ENCODE peak calls at places on chromosomes 7 and 10, in seven cellular contexts. Q is PC-9, I is ascending aorta, Y is body of pancreas, F is breast epithelium, X is IMR-90, C is fibroblast of villous mesenchyme. U is an unnamed sample.

GRCh38 chr7:48832303-48832845 is 92.0 kb upstream of the CDC14C start:
- DNase-seq in X (no peak), Y (no peak), C (no peak), F (no peak), I (no peak), Q (no peak), U (no peak)

GRCh38 chr7:137874390-137874789 is 27.6 kb upstream of the DGKI start:
- DNase-seq in I (no peak), C (peak; percentile 91), F (no peak), Q (no peak), X (peak; percentile 91), Y (no peak), U (peak; percentile 84)

GRCh38 chr10:6018422-6018821 is 41.1 kb upstream of the IL15RA start:
- DNase-seq in I (no peak), Y (no peak), F (no peak), X (no peak), C (peak; percentile 65), Q (no peak), U (no peak)

GRCh38 chr10:48684792-48685651 is at the start of gene WDFY4:
- DNase-seq in Y (no peak), C (no peak), F (no peak), X (no peak), Q (no peak), I (no peak), U (no peak)

GRCh38 chr7:93902777-93903423 is 3.5 kb upstream of the GNGT1 start:
- DNase-seq in C (peak; percentile 86), I (no peak), Q (no peak), Y (no peak), X (peak; percentile 75), F (no peak), U (no peak)

GRCh38 chr10:3786295-3786981 is 1.4 kb upstream of the KLF6 start:
- DNase-seq in Y (peak; percentile 77), X (peak; percentile 42), C (no peak), Q (no peak), F (peak; percentile 60), I (no peak), U (no peak)

GRCh38 chr10:91313-91712 is 42.2 kb upstream of the TUBB8 start:
- DNase-seq in X (no peak), F (no peak), C (no peak), Q (no peak), Y (no peak), I (no peak), U (no peak)

GRCh38 chr7:7675686-7676085 is 35.1 kb downstream of the UMAD1 start:
- DNase-seq in X (no peak), Y (no peak), Q (no peak), I (no peak), F (no peak), C (no peak), U (no peak)

GRCh38 chr10:52258791-52259427 is 55.2 kb upstream of the DKK1 start:
- DNase-seq in X (peak; percentile 37), Y (no peak), C (no peak), F (no peak), Q (no peak), I (no peak), U (no peak)

DNA sequence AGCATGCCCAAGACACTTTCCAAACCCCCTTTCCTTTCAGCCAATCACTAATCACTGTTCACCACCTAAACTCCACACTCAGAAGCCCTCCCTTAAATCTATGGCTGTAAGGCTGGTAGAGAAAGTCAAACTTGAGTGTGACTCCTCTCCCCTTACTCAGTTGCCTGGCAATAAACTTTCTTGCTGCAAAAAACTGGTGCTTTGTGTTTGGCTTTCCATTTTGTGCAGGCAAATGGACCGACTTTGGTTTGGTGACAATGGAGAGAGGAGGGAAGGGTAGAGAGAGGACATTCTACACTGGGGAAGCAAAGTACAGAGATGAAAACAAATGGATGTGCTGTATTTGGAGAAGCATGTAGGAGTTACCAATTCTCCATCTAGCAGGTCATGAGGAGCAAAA is 84.9 kb downstream of the SLC25A13 start:
- DNase-seq in X (no peak), Q (no peak), F (no peak), Y (no peak), I (no peak), C (no peak), U (no peak)
- H3K4me3 ChIP-seq in X (no peak overlapping the region), Q (no peak overlapping the region), F (no peak overlapping the region), Y (no peak overlapping the region), I (no peak overlapping the region), C (no peak overlapping the region), U (no peak overlapping the region)

GRCh38 chr7:68058014-68058413 is 1061.4 kb downstream of the TYW1 start:
- DNase-seq in Y (no peak), I (no peak), C (no peak), X (no peak), F (no peak), Q (no peak), U (no peak)

DNA sequence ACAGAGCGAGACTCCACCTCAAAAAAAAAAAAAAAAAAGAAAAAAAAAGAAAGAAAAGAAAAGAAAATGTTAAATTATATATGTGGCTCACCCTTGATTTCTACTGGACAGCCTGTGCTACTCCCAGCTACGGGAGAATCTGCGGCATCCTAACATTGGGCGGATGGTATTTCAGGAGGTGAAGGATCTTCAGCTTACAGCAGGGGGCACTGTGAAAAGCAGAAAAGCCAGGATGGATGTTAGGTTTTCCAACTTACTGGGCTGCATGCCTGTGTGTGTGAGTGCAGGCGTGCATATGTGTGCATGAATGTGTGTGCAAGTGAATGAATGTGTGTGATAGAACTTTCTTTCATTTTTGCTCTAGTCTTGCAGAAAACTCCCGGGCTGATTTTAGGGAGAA is 1066.5 kb downstream of the TYW1 start:
- DNase-seq in I (no peak), Y (no peak), X (no peak), C (no peak), Q (no peak), F (no peak), U (no peak)
- TF ChIP-seq CTCF in I (no peak), Y (peak; percentile 34), X (no peak), C (no peak), Q (peak; percentile 41), F (no peak), U (no peak)

DNA sequence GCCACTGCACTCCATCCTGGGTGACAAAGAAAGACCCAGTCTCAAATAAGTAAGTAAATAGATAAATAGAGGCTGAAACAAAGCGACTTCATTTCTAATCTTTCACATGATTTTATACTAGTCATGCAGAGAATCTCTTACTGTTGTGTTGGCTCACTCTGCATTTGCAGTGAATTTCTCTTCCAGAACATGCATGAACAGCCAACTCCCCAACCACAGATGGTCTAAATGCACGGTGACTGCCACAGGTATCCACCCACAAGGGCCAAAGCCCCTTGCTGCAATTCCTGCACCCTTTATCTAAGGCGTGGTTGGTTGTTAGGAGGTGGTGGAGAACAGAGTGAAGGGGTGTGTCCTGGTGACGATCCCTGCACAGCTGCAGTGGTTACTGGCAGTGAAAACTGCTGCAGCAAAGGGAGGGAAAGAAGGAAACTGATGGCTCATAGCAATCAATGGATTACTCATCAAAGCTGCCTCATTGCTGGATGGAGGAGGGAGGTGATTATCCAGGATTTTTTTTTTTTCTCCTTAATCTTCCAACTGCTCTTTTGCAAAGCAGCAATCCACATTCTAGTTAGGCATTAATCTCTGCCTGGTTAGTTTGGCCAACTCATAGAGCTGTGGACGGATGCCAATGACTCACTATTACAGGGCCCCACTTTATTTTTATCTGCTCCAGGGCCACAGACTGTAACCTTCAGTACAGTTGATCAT is 50.6 kb downstream of the PRTFDC1 start:
- DNase-seq in Q (peak; percentile 69), Y (peak; percentile 64), I (peak; percentile 72), X (peak; percentile 98), C (peak; percentile 86), F (no peak), U (peak; percentile 86)
- H3K4me3 ChIP-seq in Q (no peak overlapping the region), Y (no peak overlapping the region), I (no peak overlapping the region), X (no peak overlapping the region), C (no peak overlapping the region), F (no peak overlapping the region), U (no peak overlapping the region)

GRCh38 chr7:1920886-1921285 is 250.8 kb downstream of the ELFN1 start:
- DNase-seq in Q (no peak), I (no peak), Y (no peak), F (no peak), C (no peak), X (no peak), U (no peak)

GRCh38 chr7:1924185-1924817 is 254.2 kb downstream of the ELFN1 start:
- DNase-seq in X (no peak), C (no peak), I (no peak), F (no peak), Y (no peak), Q (no peak), U (no peak)

GRCh38 chr7:1923409-1924053 is 253.5 kb downstream of the ELFN1 start:
- DNase-seq in C (no peak), Y (no peak), F (no peak), X (no peak), I (no peak), Q (no peak), U (no peak)

GRCh38 chr7:1922071-1922869 is 252.2 kb downstream of the ELFN1 start:
- DNase-seq in Q (no peak), F (no peak), Y (no peak), I (no peak), X (peak; percentile 17), C (peak; percentile 90), U (no peak)

DNA sequence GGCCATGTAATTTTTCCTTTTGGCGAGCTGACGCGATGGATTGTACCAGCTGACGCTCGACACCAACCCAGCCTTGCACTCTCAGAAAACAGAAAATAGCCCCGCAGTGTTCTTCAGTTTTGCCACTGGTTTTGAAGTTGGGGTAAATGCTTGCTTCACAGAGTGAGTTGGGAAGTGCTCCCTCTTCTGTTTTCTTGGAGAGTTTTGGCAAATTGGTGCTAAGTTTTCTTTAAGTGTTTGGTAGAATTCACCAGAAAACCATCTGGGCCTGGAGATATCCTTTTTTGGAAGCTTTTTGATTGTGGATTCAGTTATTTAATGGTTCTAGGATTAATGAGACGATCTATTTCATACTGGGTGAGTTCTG is 252.8 kb downstream of the ELFN1 start:
- DNase-seq in C (no peak), Q (no peak), Y (no peak), I (no peak), X (no peak), F (no peak), U (no peak)
- TF ChIP-seq CTCF in C (peak; percentile 29), Q (no peak), Y (no peak), I (no peak), X (peak; percentile 10), F (no peak), U (peak; percentile 21)

GRCh38 chr10:132336064-132336746 is 4.2 kb downstream of the LRRC27 start:
- DNase-seq in X (no peak), Q (no peak), F (no peak), I (no peak), Y (no peak), C (peak; percentile 75), U (no peak)

GRCh38 chr10:132335189-132336063 is 3.4 kb downstream of the LRRC27 start:
- DNase-seq in Y (no peak), I (no peak), F (no peak), Q (no peak), C (peak; percentile 83), X (no peak), U (no peak)

GRCh38 chr10:132338876-132339275 is 6.9 kb downstream of the LRRC27 start:
- DNase-seq in F (no peak), X (no peak), C (no peak), I (no peak), Q (no peak), Y (no peak), U (no peak)

GRCh38 chr10:132334883-132335188 is 2.8 kb downstream of the LRRC27 start:
- DNase-seq in Q (no peak), C (no peak), X (no peak), Y (no peak), I (no peak), F (no peak), U (no peak)

GRCh38 chr10:132337019-132337418 is 5.0 kb downstream of the LRRC27 start:
- DNase-seq in X (no peak), Q (no peak), Y (no peak), F (no peak), C (peak; percentile 25), I (no peak), U (no peak)
- H3K4me3 ChIP-seq in X (no peak overlapping the region), Q (no peak overlapping the region), Y (no peak overlapping the region), F (peak overlapping the region; percentile 21), C (peak overlapping the region; percentile 54), I (peak overlapping the region; percentile 33), U (peak overlapping the region; percentile 40)

U was measured in brain microvascular endothelial cell.